ENCODE peak calls at places on chromosomes 7 and 10, in four cellular contexts. V is stimulated activated CD4-positive, alpha-beta T cell treated with anti-CD3 and anti-CD28 coated beads, Interleukin-12 subunit alpha, Interleukin-12 subunit beta, amount 100 ng/mL, for 4 hours; G is amniotic stem cell; S is heart right ventricle. T is an unnamed sample.

GRCh38 chr7:324011-324410 is 34.0 kb downstream of the FOXL3 start:
- DNase-seq in V (no peak), G (no peak), S (no peak), T (no peak)

GRCh38 chr7:39098506-39098905 is 120.8 kb downstream of the POU6F2 start:
- DNase-seq in V (no peak), G (no peak), S (no peak), T (no peak)

GRCh38 chr7:102456327-102456726 is 8.3 kb downstream of the ALKBH4 start:
- DNase-seq in V (no peak), G (no peak), S (no peak), T (no peak)

GRCh38 chr10:122990278-122990677 is 10.1 kb downstream of the PSTK start:
- DNase-seq in V (no peak), G (no peak), S (no peak), T (no peak)

GRCh38 chr7:15424468-15424867 is 137.3 kb downstream of the AGMO start:
- DNase-seq in V (no peak), G (no peak), S (no peak), T (no peak)

GRCh38 chr7:91826377-91826776 is 54.1 kb downstream of the MTERF1 start:
- DNase-seq in V (no peak), G (no peak), S (no peak), T (no peak)

GRCh38 chr10:78173360-78174020 is 139.8 kb downstream of the RPS24 start:
- DNase-seq in V (no peak), G (no peak), S (no peak), T (no peak)

GRCh38 chr7:152624218-152624617 is 51.7 kb downstream of the XRCC2 start:
- DNase-seq in V (no peak), G (no peak), S (no peak), T (no peak)

GRCh38 chr10:32004161-32004591 is 52.0 kb downstream of the KIF5B start:
- DNase-seq in V (no peak), G (no peak), S (peak; percentile 37), T (peak; percentile 63)

GRCh38 chr7:92639213-92639896 is 49.2 kb upstream of the FAM133B start:
- DNase-seq in V (no peak), G (no peak), S (no peak), T (no peak)

GRCh38 chr10:18325410-18325809 is 185.2 kb downstream of the CACNB2 start:
- DNase-seq in V (no peak), G (no peak), S (no peak), T (no peak)

GRCh38 chr7:90582164-90582563 is 14.0 kb upstream of the CDK14 start:
- DNase-seq in V (no peak), G (no peak), S (no peak), T (no peak)

GRCh38 chr7:34317039-34317438 is 341.0 kb upstream of the NPSR1 start:
- DNase-seq in V (no peak), G (no peak), S (no peak), T (no peak)

GRCh38 chr7:148753224-148753623 is 54.5 kb downstream of the CUL1 start:
- DNase-seq in V (no peak), G (no peak), S (no peak), T (no peak)